ENCODE peak calls at places on chromosomes 1 and 21, in eight cellular contexts. N is IMR-90, O is cardiac muscle cell, L is testis, E is thoracic aorta, R is pancreas, Y is astrocyte of the spinal cord, V is brain microvascular endothelial cell. J is an unnamed sample.

GRCh38 chr1:52836035-52836434 is 6.5 kb upstream of the ZYG11A start:
- DNase-seq in O (no peak), V (no peak), N (no peak), L (no peak), R (no peak), E (no peak), Y (no peak), J (no peak)

GRCh38 chr1:201807958-201808632 is 20.9 kb upstream of the IPO9 start:
- DNase-seq in L (no peak), V (no peak), N (no peak), Y (no peak), R (no peak), O (peak), E (no peak), J (no peak)

GRCh38 chr1:39657402-39657801 is 14.5 kb downstream of the NT5C1A start:
- DNase-seq in R (no peak), Y (no peak), L (no peak), V (peak), O (no peak), E (no peak), N (peak), J (no peak)

GRCh38 chr1:8384088-8384487 is 66.2 kb downstream of the SLC45A1 start:
- DNase-seq in V (peak), L (no peak), R (no peak), O (no peak), E (no peak), Y (peak), N (peak), J (no peak)

GRCh38 chr1:81803423-81804103 is 2.8 kb downstream of the ADGRL2 start:
- DNase-seq in N (peak), Y (peak), E (no peak), L (peak), R (no peak), V (peak), O (peak), J (peak)

GRCh38 chr1:53542551-53542950 is 83.4 kb downstream of the DMRTB1 start:
- DNase-seq in Y (no peak), R (peak), E (no peak), N (no peak), V (no peak), L (no peak), O (no peak), J (no peak)

GRCh38 chr1:225070972-225071371 is 141.5 kb downstream of the DNAH14 start:
- DNase-seq in N (no peak), V (no peak), L (no peak), Y (no peak), R (no peak), O (no peak), E (no peak), J (no peak)

GRCh38 chr1:223253916-223254315 is 110.1 kb downstream of the SUSD4 start:
- DNase-seq in L (no peak), E (no peak), O (no peak), V (no peak), Y (no peak), N (no peak), R (no peak), J (no peak)

GRCh38 chr21:37006521-37007291 is at the start of gene RIPPLY3:
- DNase-seq in L (no peak), V (no peak), E (no peak), R (no peak), N (no peak), O (peak), Y (peak), J (peak)

DNA sequence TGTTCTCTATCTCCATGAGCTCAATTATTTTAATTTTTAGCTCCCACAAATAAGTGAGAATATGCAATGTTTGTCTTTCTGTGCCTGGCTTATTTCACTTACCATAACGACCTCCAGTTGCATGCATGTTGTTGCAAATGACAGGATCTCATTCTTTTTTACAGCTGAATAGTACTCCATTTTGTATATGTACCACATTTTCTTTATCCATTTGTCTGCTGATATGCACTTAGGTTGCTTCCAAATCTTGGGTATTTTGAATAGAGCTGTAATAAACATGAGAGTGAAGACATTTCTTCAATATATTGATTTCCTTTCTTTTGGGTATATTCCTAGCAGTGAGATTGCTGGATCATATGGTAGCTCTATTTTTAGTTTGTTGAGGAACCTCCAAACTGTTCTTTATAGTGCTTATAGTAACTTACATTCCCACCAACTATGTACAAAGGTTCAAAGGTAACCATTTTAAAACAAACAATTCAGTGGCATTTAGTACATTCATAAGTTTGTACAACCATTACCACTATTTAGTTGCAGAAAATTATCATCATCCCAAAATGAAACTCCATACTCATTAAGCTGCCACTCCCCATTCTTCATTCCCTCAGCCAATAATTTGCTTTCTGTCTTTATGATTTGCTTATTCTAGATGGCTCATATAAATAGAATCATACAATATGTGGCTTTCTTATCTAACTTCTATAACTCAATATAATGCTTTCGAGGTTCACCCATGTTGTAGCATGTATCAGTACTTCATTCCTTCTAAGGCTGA is 255.9 kb upstream of the NFIA start:
- DNase-seq in L (no peak), O (no peak), Y (no peak), N (no peak), E (no peak), R (no peak), V (no peak), J (no peak)
- H3K4me3 ChIP-seq in L (no peak), O (no peak), Y (no peak), N (no peak), E (no peak), R (no peak), V (no peak), J (no peak)

DNA sequence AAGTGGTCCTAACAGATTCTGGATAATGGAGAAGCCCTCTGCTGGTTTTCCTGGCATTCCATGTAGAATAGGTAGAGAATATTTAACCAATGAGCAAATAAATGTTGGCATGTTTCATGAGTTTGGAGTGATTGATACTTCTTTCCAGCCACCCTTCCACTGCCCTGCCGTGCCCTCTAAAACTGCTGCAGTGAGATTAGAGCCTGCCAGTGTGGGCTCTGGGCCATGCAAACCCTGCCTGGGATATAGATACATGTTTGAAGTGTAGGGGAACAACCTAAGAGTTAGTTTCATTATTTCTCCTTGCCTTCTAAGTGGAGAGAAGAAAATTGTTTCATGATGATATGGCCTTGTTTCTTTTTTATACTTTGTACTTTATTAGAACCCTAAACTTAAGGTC is 10.4 kb downstream of the UBE2Q1 start:
- DNase-seq in V (no peak), L (peak), R (peak), E (no peak), O (no peak), N (no peak), Y (no peak), J (no peak)
- TF ChIP-seq CTCF in V (no peak), L (no peak), R (no peak), E (no peak), O (no peak), N (no peak), Y (no peak), J (no peak)

DNA sequence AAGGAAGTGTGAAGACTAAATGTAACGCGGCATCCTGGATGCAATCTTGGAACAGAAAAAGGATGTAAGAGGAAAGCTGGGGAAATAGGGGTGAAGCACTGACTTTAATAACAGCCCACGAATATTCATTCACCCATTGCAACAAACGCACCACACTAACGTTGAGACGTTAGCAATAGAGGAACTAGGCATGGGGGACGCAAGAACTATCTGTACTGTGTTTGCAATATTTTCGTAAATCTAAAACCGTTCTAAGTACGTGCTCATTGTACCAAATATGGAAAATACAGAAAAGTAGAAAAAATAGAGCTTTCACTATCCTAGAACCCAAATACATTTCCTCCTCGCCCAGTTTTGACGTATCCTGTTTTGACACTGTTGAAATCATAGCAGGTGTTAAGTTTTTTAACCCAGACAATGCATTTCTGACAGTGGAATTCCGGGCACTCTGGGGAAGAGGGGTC is 3.9 kb downstream of the LAPTM5 start:
- DNase-seq in E (no peak), Y (no peak), V (no peak), O (no peak), R (no peak), N (no peak), L (no peak), J (no peak)
- H3K4me3 ChIP-seq in E (peak), Y (no peak), V (no peak), O (no peak), R (no peak), N (no peak), L (no peak), J (no peak)

DNA sequence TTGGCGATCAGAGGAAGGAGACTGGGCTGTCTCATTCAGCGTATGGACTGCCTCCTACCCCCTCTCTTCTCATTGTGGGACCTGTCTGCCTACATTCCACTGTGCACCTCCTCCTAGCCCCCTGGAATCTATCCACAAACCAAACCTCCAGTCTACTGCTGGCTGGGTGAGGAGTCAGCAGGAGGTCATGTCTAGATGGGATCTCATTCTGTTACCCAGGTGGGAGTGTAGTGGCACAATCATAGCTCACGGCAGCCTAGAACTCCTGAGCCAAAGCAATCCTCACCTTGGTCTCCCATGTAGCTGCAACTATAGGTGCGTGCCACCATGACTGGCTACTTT is 18.0 kb upstream of the TTC22 start:
- DNase-seq in Y (no peak), O (no peak), N (no peak), V (no peak), R (no peak), E (no peak), L (no peak), J (no peak)
- TF ChIP-seq CTCF in Y (no peak), O (no peak), N (no peak), V (no peak), R (no peak), E (no peak), L (no peak), J (no peak)

GRCh38 chr1:116794804-116795481 is 40.7 kb downstream of the CD2 start:
- DNase-seq in R (no peak), Y (no peak), V (no peak), N (no peak), E (no peak), O (no peak), L (no peak), J (no peak)
- H3K4me3 ChIP-seq in R (no peak), Y (no peak), V (no peak), N (no peak), E (no peak), O (no peak), L (no peak), J (no peak)

GRCh38 chr1:24567792-24568388 is 12.0 kb downstream of the NCMAP start:
- DNase-seq in V (no peak), N (no peak), O (no peak), E (no peak), R (peak), L (no peak), Y (no peak), J (no peak)
- TF ChIP-seq CTCF in V (no peak), N (no peak), O (no peak), E (no peak), R (peak), L (no peak), Y (no peak), J (no peak)

GRCh38 chr1:64950284-64950809 is 16.0 kb downstream of the JAK1 start:
- DNase-seq in V (no peak), L (no peak), R (no peak), N (no peak), O (no peak), Y (no peak), E (no peak), J (no peak)
- H3K4me3 ChIP-seq in V (no peak), L (no peak), R (no peak), N (no peak), O (no peak), Y (no peak), E (no peak), J (no peak)

DNA sequence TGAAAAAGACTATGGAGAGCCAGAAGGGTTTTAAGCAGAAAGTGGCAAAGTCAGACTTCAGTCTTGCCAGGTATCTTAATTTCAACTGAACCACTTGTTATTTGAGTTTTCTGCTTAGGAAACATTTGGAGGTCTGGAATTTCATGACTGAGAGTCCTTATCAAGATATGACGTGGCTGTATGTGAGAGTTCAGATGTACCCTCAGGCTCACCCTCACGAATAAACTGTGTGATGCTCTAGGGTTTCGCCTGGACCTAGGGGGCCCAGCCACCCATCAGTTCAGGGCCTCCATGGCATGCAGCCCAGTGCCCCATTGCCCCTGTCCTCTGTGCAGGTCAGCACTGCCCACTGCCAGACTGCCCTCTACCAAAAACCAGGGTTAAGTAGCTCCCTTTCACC is 30.6 kb upstream of the TADA1 start:
- DNase-seq in V (no peak), L (no peak), Y (no peak), O (no peak), R (no peak), E (no peak), N (no peak), J (no peak)
- TF ChIP-seq CTCF in V (no peak), L (no peak), Y (no peak), O (no peak), R (no peak), E (no peak), N (no peak), J (no peak)

DNA sequence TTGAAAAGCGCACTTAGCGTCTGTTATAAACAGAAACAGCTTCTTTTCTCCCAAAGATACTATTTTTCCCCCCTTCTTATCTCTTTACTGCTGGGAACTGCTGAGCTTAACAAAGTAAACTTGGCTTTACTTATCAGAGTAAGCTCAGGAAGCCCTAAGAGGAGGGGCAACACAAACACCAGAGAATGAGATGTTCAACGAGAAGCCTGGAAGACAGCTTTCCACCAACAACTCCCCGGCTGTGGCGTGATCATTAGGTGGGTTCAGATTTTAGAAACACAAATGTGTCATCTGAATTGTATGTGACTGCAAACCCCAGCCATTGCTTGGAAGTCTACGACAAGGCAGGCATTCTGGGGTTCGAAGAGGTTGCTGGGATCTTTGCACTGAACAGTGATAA is 181.2 kb upstream of the ESRRG start:
- DNase-seq in Y (no peak), N (no peak), O (no peak), R (no peak), V (no peak), L (no peak), E (no peak), J (peak)
- H3K4me3 ChIP-seq in Y (no peak), N (no peak), O (no peak), R (no peak), V (no peak), L (no peak), E (no peak), J (peak)